ENCODE peak calls at places on chromosomes 2 and 18, in four cellular contexts. M, N, W and Q are unnamed samples. For H3K36me3 and H3K9me3, the result is how much of the 10 kb centered on the place peaks cover.

GRCh38 chr2:17231425-17231965 is 286.7 kb downstream of the RAD51AP2 start:
- DNase-seq in M (no peak), N (no peak), W (no peak), Q (no peak)

GRCh38 chr2:233982421-233983121 is 65.4 kb downstream of the TRPM8 start:
- DNase-seq in M (no peak), N (no peak), W (no peak), Q (no peak)

GRCh38 chr18:13221821-13222220 is 3.3 kb downstream of the LDLRAD4 start:
- DNase-seq in M (no peak), N (no peak), W (peak), Q (no peak)

GRCh38 chr2:120660771-120661459 is 74.8 kb upstream of the GLI2 start:
- DNase-seq in M (no peak), N (no peak), W (no peak), Q (no peak)

GRCh38 chr2:14626873-14627272 is 5.6 kb upstream of the LRATD1 start:
- DNase-seq in M (no peak), N (no peak), W (peak), Q (no peak)

GRCh38 chr2:236629961-236630872 is 60.6 kb downstream of the ACKR3 start:
- DNase-seq in M (no peak), N (no peak), W (no peak), Q (no peak)

GRCh38 chr2:136363921-136364320 is 246.0 kb upstream of the CXCR4 start:
- DNase-seq in M (no peak), N (no peak), W (no peak), Q (no peak)

GRCh38 chr2:75047907-75048625 is 89.6 kb downstream of the POLE4 start:
- DNase-seq in M (peak), N (no peak), W (no peak), Q (no peak)

GRCh38 chr2:16057661-16058060 is 117.3 kb downstream of the MYCN start:
- DNase-seq in M (no peak), N (no peak), W (no peak), Q (no peak)

GRCh38 chr2:227804970-227805369 is 8.7 kb upstream of the CCL20 start:
- DNase-seq in M (no peak), N (no peak), W (no peak), Q (no peak)

GRCh38 chr18:10022365-10022764 is 108.5 kb downstream of the VAPA start:
- DNase-seq in M (no peak), N (no peak), W (peak), Q (no peak)

GRCh38 chr2:134377730-134378129 is 123.9 kb downstream of the MGAT5 start:
- DNase-seq in M (no peak), N (no peak), W (no peak), Q (no peak)
- H3K36me3 ChIP-seq in M (under half), N (under half), W (under half), Q (under half)

DNA sequence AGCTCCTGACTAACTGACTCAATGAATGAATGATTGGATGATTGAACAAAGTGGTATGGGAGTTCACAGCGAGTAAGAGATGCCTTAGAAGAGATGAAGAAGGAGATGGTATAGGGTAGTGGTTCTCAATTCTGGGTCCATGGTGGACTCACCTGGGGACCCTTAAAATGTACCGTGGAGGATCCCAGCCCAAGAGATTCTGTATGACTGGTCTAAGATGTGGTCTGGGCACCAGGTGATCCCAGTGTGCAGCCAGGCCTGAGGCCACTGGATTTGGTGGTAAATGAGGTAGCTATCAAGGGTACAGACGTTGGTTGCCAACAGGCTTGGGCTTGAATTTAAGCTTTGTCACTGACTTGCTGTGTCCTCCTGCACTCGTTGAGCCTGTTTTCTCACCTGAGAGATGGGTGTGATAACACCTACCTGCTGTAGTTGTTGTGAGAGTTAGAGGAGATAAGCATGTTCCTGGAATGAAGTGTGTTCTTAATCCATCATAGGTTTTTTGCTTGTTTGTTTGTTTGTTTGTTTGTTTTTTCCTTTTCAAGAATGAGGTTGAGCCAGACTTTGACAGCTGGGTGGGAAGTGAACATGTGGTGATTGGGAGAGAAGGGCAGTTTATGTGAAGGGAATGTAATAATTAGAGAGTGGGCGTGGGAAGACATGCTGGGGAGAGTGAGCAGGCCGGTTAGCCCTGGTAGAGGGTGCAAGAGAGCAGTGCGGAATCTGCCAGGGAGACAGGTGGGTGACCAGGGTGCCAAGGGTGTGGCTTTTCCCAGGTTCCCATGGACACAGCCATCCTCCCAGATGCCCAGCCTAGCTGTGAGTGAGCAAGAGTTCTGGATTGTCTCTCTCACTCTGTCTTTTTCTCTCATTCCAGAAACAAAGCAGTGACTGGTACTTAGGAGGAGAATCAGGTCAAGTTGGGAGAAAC is 31.4 kb upstream of the IL1B start:
- DNase-seq in M (no peak), N (no peak), W (peak), Q (no peak)
- H3K9me3 ChIP-seq in M (under half), N (under half), W (under half), Q (under half)

GRCh38 chr2:222756951-222757645 is 85.6 kb downstream of the MOGAT1 start:
- DNase-seq in M (no peak), N (no peak), W (no peak), Q (no peak)

GRCh38 chr2:222752731-222753130 is 81.3 kb downstream of the MOGAT1 start:
- DNase-seq in M (no peak), N (no peak), W (no peak), Q (no peak)

GRCh38 chr2:222753251-222753824 is 81.9 kb downstream of the MOGAT1 start:
- DNase-seq in M (peak), N (no peak), W (no peak), Q (no peak)

GRCh38 chr2:222754324-222754723 is 82.9 kb downstream of the MOGAT1 start:
- DNase-seq in M (no peak), N (no peak), W (no peak), Q (no peak)

GRCh38 chr2:222756362-222756831 is 84.9 kb downstream of the MOGAT1 start:
- DNase-seq in M (no peak), N (no peak), W (no peak), Q (no peak)
- H3K27ac ChIP-seq in M (no peak), N (no peak), W (no peak), Q (no peak)

DNA sequence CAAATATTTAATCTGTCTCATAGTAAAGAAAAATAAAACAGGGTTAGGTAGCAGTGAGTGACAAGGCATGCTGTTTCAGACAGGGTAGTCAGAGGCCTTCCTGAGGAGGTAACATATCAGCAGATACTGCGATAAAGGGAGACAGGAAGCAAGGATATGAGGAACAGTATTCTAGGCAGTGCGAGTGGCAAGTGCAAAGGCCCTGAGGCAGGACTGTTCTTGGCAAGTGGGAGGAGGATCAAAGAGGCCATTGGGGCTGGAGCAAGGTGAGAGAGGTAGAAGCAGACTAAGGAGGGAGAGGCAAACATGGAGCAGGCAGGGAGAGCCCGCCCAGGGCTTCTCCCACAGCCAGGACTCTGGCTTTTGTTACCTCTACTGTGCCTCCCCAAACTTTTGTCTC is 33.6 kb downstream of the GAD1 start:
- DNase-seq in M (no peak), N (no peak), W (no peak), Q (no peak)
- H3K36me3 ChIP-seq in M (under half), N (under half), W (under half), Q (under half)

DNA sequence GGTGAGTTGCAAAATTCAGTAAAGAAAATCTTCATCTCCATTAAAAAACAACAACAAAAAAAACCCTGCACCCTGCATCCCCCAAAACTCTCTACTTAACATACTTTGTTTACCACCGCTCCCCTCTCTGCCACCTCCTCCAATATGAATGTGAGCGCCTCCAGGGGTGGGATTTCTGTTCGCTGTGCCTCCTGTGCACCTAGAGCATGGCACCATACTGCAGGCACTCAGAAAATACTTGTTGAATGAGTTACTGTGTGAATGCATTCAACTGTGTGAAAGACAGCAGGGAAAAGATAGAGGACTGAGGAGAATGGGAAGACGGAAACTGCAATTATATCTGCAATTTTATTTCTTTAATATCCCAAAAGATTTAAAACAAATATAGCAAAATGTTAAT is 4.5 kb downstream of the CEBPZ start:
- DNase-seq in M (no peak), N (no peak), W (no peak), Q (no peak)
- H3K9me3 ChIP-seq in M (under half), N (under half), W (under half), Q (under half)

DNA sequence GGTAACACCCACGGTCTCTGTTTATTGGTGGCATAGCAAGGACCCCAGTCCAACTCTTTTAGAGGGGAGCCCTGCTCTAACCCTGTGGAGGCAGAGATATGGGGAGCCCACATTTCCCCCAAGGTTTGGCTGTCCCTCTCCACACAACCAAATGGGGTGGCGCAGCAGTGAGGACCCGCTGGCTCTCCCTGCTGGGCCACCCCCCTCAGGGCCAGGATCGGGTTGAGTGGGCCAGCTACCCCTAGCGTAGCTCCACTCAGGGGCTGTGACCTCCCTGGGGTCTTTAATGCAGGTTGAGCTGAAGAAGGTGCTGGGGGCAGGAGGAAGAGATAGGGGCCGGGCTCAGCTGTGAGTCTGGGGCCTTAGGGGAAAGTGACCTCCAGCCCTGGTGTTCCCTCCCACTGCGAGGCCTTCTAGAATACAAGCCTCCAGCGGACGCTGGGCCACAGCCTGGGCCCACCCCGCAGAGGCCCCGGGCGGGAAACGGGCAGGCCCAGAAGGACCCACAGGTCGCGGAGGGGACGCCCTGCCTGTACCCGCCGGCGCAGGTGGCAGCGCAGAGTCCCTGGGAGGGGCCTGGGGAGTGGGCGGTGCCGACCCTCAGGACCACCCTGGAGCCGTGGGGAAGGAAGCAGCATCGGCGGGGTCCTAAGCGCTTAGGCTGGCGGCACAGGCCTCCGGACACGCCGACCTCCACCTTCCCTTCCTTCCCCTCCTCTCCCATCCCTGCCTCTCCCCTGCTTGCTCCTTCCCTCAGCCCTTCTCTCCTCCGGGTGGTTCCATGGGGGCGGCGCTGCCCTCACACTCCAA is 9.6 kb downstream of the CROCC2 start:
- DNase-seq in M (no peak), N (no peak), W (no peak), Q (no peak)
- H3K27ac ChIP-seq in M (no peak), N (no peak), W (no peak), Q (no peak)

DNA sequence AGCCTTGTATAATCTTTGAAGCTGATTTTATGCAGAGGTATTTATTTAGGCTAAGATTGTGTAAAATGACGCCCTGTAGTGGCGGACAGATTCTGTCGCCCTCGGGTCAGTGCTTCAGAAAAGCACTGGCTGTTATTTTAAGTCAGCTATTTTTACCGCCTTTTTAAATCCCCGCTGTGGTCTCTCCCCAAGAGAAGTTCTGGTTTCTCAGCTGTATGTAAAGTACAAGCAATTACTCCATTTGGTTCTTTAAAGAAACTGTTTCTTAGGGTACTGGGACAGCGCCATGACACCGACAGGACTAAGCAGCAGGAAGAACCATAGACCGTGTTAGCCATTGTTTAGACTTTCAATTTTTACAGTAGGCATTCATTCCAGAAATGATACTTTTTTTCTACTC is 65.0 kb downstream of the UGGT1 start:
- DNase-seq in M (no peak), N (no peak), W (no peak), Q (no peak)
- H3K36me3 ChIP-seq in M (under half), N (half or more), W (under half), Q (half or more)

GRCh38 chr2:30706534-30707303 is 100.5 kb downstream of the CAPN13 start:
- DNase-seq in M (peak), N (peak), W (peak), Q (peak)

GRCh38 chr2:30705056-30705455 is 102.2 kb downstream of the CAPN13 start:
- DNase-seq in M (no peak), N (no peak), W (no peak), Q (no peak)

GRCh38 chr2:30705711-30706533 is 101.3 kb downstream of the CAPN13 start:
- DNase-seq in M (no peak), N (no peak), W (no peak), Q (no peak)

GRCh38 chr2:30702694-30703093 is 104.6 kb downstream of the CAPN13 start:
- DNase-seq in M (no peak), N (no peak), W (no peak), Q (no peak)

DNA sequence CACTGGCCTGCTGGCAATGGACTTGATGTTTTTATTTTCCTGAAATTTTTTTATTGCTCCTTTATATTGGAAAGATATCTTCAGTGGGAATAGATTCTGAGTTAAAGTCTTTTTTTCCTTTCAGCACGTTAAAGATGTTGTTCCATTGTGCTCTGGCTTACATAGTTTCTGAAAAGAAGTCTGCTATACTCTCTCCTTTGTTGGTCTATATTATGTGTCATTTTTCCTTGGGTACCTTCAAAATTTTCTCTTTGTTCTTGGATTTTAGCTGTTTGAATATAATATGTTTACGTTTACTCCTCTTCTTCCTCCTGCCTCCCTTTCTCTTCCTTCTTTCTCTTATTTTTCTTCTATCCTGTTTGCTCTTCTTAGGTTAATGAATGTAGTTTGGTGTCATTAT is 105.5 kb downstream of the CAPN13 start:
- DNase-seq in M (no peak), N (no peak), W (no peak), Q (no peak)
- H3K9me3 ChIP-seq in M (under half), N (under half), W (under half), Q (under half)

GRCh38 chr2:196486145-196486544 is 153.4 kb upstream of the CCDC150 start:
- DNase-seq in M (no peak), N (no peak), W (no peak), Q (no peak)

GRCh38 chr2:196492946-196493345 is 146.6 kb upstream of the CCDC150 start:
- DNase-seq in M (no peak), N (no peak), W (no peak), Q (no peak)

GRCh38 chr2:196487426-196487825 is 152.1 kb upstream of the CCDC150 start:
- DNase-seq in M (no peak), N (no peak), W (no peak), Q (no peak)

GRCh38 chr2:196489366-196489765 is 150.1 kb upstream of the CCDC150 start:
- DNase-seq in M (no peak), N (no peak), W (no peak), Q (no peak)
- H3K27ac ChIP-seq in M (no peak), N (no peak), W (no peak), Q (no peak)